ENCODE peak calls at places on chromosome 22, in five cellular contexts. U is stomach, R is heart left ventricle, Q is A549, N is IMR-90. K is an unnamed sample. For H3K4me1, the result is how much of the 10 kb centered on the place peaks cover.

GRCh38 chr22:20180640-20181039 is 29.8 kb upstream of the CCDC188 start:
- DNase-seq in U (no peak), R (no peak), Q (no peak), N (no peak), K (peak)

GRCh38 chr22:48079505-48080295 is 1317.2 kb downstream of the TBC1D22A start:
- DNase-seq in U (no peak), R (no peak), Q (no peak), N (no peak), K (no peak)

GRCh38 chr22:49019737-49020136 is 807.9 kb downstream of the BRD1 start:
- DNase-seq in U (no peak), R (peak), Q (no peak), N (no peak), K (no peak)

GRCh38 chr22:19853879-19854777 is 546 bp downstream of the GNB1L start:
- DNase-seq in U (peak), R (no peak), Q (no peak), N (no peak), K (no peak)

GRCh38 chr22:42895541-42895981 is 38.5 kb upstream of the ARFGAP3 start:
- DNase-seq in U (no peak), R (no peak), Q (no peak), N (no peak), K (no peak)

GRCh38 chr22:31825513-31825912 is 71.7 kb downstream of the DEPDC5 start:
- DNase-seq in U (no peak), R (no peak), Q (no peak), N (no peak), K (no peak)

GRCh38 chr22:19495562-19496323 is 16.0 kb downstream of the CDC45 start:
- DNase-seq in U (no peak), R (no peak), Q (no peak), N (peak), K (no peak)

GRCh38 chr22:27397036-27397947 is 404.3 kb downstream of the MN1 start:
- DNase-seq in U (no peak), R (no peak), Q (no peak), N (peak), K (no peak)

GRCh38 chr22:49934144-49934890 is 15.9 kb downstream of the CRELD2 start:
- DNase-seq in U (peak), R (peak), Q (no peak), N (peak), K (peak)

GRCh38 chr22:27345681-27346080 is 455.9 kb downstream of the MN1 start:
- DNase-seq in U (no peak), R (no peak), Q (no peak), N (no peak), K (peak)

GRCh38 chr22:18035740-18036139 is 11.4 kb upstream of the MICAL3 start:
- DNase-seq in U (peak), R (peak), Q (peak), N (peak), K (peak)

GRCh38 chr22:48659393-48659792 is 1168.3 kb downstream of the BRD1 start:
- DNase-seq in U (no peak), R (no peak), Q (no peak), N (no peak), K (no peak)

GRCh38 chr22:49629586-49630447 is 197.9 kb downstream of the BRD1 start:
- DNase-seq in U (no peak), R (no peak), Q (no peak), N (no peak), K (no peak)

GRCh38 chr22:41821449-41822030 is 11.4 kb upstream of the SREBF2 start:
- DNase-seq in U (no peak), R (no peak), Q (no peak), N (no peak), K (no peak)

GRCh38 chr22:49692499-49693225 is 135.0 kb downstream of the BRD1 start:
- DNase-seq in U (peak), R (no peak), Q (no peak), N (no peak), K (no peak)

GRCh38 chr22:17878186-17878694 is 104.0 kb upstream of the BID start:
- DNase-seq in U (no peak), R (no peak), Q (no peak), N (no peak), K (no peak)

GRCh38 chr22:27310966-27311665 is 490.4 kb downstream of the MN1 start:
- DNase-seq in U (no peak), R (no peak), Q (no peak), N (no peak), K (no peak)

GRCh38 chr22:49310354-49310753 is 517.3 kb downstream of the BRD1 start:
- DNase-seq in U (peak), R (no peak), Q (no peak), N (no peak), K (no peak)

GRCh38 chr22:49967333-49968241 is 7.0 kb downstream of the PIM3 start:
- DNase-seq in U (peak), R (peak), Q (no peak), N (no peak), K (peak)

GRCh38 chr22:41951898-41952474 is at the start of gene SMIM45:
- DNase-seq in U (no peak), R (no peak), Q (no peak), N (no peak), K (no peak)

GRCh38 chr22:23828800-23829680 is 9.8 kb downstream of the DERL3 start:
- DNase-seq in U (no peak), R (peak), Q (no peak), N (no peak), K (peak)

GRCh38 chr22:44870021-44870420 is 117.6 kb downstream of the ARHGAP8 start:
- DNase-seq in U (no peak), R (no peak), Q (peak), N (peak), K (peak)

GRCh38 chr22:44019416-44019815 is 4.7 kb upstream of the PARVB start:
- DNase-seq in U (no peak), R (no peak), Q (no peak), N (no peak), K (no peak)

GRCh38 chr22:38758276-38758945 is 2.6 kb upstream of the SUN2 start:
- DNase-seq in U (no peak), R (no peak), Q (no peak), N (no peak), K (no peak)

GRCh38 chr22:26452236-26453016 is 23.4 kb downstream of the ASPHD2 start:
- DNase-seq in U (peak), R (no peak), Q (no peak), N (no peak), K (no peak)

GRCh38 chr22:24141586-24141985 is 39.7 kb upstream of the SUSD2 start:
- DNase-seq in U (no peak), R (no peak), Q (no peak), N (peak), K (no peak)

GRCh38 chr22:27213766-27214581 is 556.6 kb downstream of the MIAT start:
- DNase-seq in U (no peak), R (peak), Q (no peak), N (peak), K (peak)

GRCh38 chr22:39309364-39309861 is 10.0 kb downstream of the RPL3 start:
- DNase-seq in U (no peak), R (no peak), Q (no peak), N (no peak), K (no peak)

GRCh38 chr22:27989758-27990450 is 70.8 kb upstream of the PITPNB start:
- DNase-seq in U (peak), R (no peak), Q (no peak), N (no peak), K (no peak)

GRCh38 chr22:43313497-43314474 is 29.4 kb downstream of the SCUBE1 start:
- DNase-seq in U (no peak), R (peak), Q (no peak), N (no peak), K (peak)

GRCh38 chr22:35477911-35478582 is 62.6 kb upstream of the RASD2 start:
- DNase-seq in U (no peak), R (peak), Q (peak), N (peak), K (peak)

GRCh38 chr22:32327596-32328171 is 30.0 kb upstream of the RFPL3 start:
- DNase-seq in U (peak), R (no peak), Q (no peak), N (no peak), K (no peak)

GRCh38 chr22:39496131-39496838 is 5.8 kb upstream of the MIEF1 start:
- DNase-seq in U (peak), R (peak), Q (peak), N (peak), K (peak)

GRCh38 chr22:49768961-49769690 is 58.5 kb downstream of the BRD1 start:
- DNase-seq in U (no peak), R (no peak), Q (no peak), N (peak), K (peak)

GRCh38 chr22:31102441-31103081 is 4.8 kb downstream of the SELENOM start:
- DNase-seq in U (peak), R (no peak), Q (no peak), N (peak), K (peak)

GRCh38 chr22:23053051-23053707 is 17.1 kb upstream of the GNAZ start:
- DNase-seq in U (no peak), R (no peak), Q (no peak), N (no peak), K (no peak)

GRCh38 chr22:48960981-48961655 is 866.6 kb downstream of the BRD1 start:
- DNase-seq in U (peak), R (no peak), Q (no peak), N (no peak), K (no peak)

GRCh38 chr22:25025586-25025985 is 73.1 kb downstream of the KIAA1671 start:
- DNase-seq in U (no peak), R (no peak), Q (no peak), N (no peak), K (peak)

GRCh38 chr22:22576244-22576988 is 17.4 kb upstream of the PRAME start:
- DNase-seq in U (peak), R (peak), Q (peak), N (peak), K (peak)

DNA sequence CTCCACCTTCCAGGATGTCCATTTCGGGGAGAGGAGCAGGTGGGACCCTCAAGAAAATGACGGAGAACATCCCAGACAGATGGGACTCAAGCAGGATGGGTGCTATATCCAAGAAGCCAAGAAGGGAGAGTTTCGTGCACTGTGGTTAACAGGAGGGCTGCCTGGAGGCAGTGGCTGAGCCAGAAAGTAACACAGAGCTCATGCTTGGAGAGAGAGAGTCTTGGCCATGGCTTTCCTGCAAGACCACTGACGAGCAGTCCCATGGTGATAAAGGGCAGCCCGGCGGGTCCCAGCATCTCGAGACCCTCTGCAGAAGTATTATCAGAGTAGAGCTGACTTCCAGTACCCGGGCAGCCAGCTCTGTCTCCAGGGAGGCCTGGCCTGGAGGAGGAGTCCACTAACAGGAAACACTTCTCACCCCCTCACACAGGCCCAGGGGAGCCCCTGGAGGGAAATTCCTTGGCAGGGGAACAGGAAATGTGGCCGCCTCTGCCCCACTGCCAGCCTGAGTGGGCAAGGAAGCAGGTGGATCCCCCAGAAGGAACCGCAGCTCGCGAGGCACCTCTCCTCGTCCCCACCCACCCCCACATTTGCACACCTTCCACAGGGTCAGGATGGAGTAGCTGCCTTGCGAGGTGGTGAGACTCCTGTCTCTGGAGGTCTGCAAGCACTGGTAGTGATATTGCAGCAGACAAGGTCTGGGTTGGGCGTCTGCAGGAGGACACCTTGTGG is 32.2 kb downstream of the CYTH4 start:
- DNase-seq in U (no peak), R (no peak), Q (no peak), N (no peak), K (no peak)
- TF ChIP-seq POLR2A in U (no peak), R (no peak), Q (no peak), N (no peak), K (no peak)

GRCh38 chr22:29277927-29278326 is 9.9 kb downstream of the EWSR1 start:
- DNase-seq in U (no peak), R (no peak), Q (no peak), N (no peak), K (no peak)

GRCh38 chr22:29270475-29271271 is 2.6 kb downstream of the EWSR1 start:
- DNase-seq in U (no peak), R (no peak), Q (no peak), N (peak), K (no peak)

GRCh38 chr22:29272624-29273023 is 4.6 kb downstream of the EWSR1 start:
- DNase-seq in U (no peak), R (no peak), Q (no peak), N (no peak), K (no peak)

GRCh38 chr22:29275819-29276565 is 7.9 kb downstream of the EWSR1 start:
- DNase-seq in U (no peak), R (no peak), Q (no peak), N (no peak), K (no peak)

DNA sequence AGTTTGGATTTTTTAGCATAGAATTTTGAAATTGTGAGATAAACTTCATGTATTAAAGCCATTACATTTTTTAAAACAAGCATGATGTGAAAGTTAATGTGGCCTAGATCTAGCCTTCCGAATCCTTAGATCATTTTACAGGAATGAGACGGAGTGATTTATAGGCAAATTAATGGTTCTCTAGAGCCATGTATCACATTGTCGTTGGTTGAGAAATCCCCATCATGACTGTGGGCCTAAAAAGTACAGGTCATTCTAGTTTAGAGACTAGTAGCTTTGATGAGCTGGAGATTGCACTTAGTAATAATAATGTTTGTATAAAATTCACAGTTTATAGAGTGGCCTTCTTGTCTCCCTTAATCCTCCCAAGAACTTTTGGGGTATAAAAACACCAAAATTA is 7.1 kb downstream of the EWSR1 start:
- DNase-seq in U (no peak), R (no peak), Q (no peak), N (no peak), K (no peak)
- H3K4me1 ChIP-seq in U (half or more), R (half or more), Q (under half), N (under half), K (under half)

GRCh38 chr22:46071451-46072029 is 78.8 kb upstream of the PPARA start:
- DNase-seq in U (peak), R (peak), Q (no peak), N (peak), K (peak)

GRCh38 chr22:46069518-46070214 is 80.7 kb upstream of the PPARA start:
- DNase-seq in U (peak), R (peak), Q (no peak), N (peak), K (peak)

GRCh38 chr22:46068908-46069481 is 81.3 kb upstream of the PPARA start:
- DNase-seq in U (peak), R (no peak), Q (no peak), N (peak), K (no peak)

GRCh38 chr22:46070722-46071450 is 79.4 kb upstream of the PPARA start:
- DNase-seq in U (peak), R (peak), Q (no peak), N (peak), K (peak)

GRCh38 chr22:46070215-46070721 is 80.1 kb upstream of the PPARA start:
- DNase-seq in U (peak), R (peak), Q (no peak), N (peak), K (peak)
- H3K4me3 ChIP-seq in U (peak), R (peak), Q (peak), N (peak), K (peak)

GRCh38 chr22:40817737-40818136 is 1.4 kb downstream of the SLC25A17 start:
- DNase-seq in U (no peak), R (no peak), Q (no peak), N (no peak), K (no peak)
- TF ChIP-seq POLR2A in U (no peak), R (no peak), Q (no peak), N (no peak), K (no peak)

GRCh38 chr22:37569009-37569920 is 9.0 kb downstream of the CDC42EP1 start:
- DNase-seq in U (peak), R (no peak), Q (no peak), N (no peak), K (no peak)
- H3K4me1 ChIP-seq in U (half or more), R (half or more), Q (under half), N (under half), K (under half)

K was measured in thyroid gland.